ENCODE peak calls at places on chromosome 21, in eight cellular contexts. C is HepG2, I is K562, J is HCT116, S is Panc1, W is GM23338, M is A549, F is HL-60. N is an unnamed sample.

GRCh38 chr21:29208666-29209059 is 78.2 kb downstream of the MAP3K7CL start:
- DNase-seq in C (no peak), I (no peak), J (no peak), S (no peak), W (no peak), M (peak), F (no peak), N (no peak)

GRCh38 chr21:16124397-16125130 is 394.8 kb downstream of the USP25 start:
- DNase-seq in C (no peak), I (no peak), J (no peak), S (no peak), W (peak), M (peak), F (no peak), N (no peak)

GRCh38 chr21:29430030-29430429 is 131.3 kb downstream of the BACH1 start:
- DNase-seq in C (no peak), I (no peak), J (no peak), S (no peak), W (no peak), M (no peak), F (no peak), N (no peak)

GRCh38 chr21:17612023-17612564 is 607 bp downstream of the BTG3 start:
- DNase-seq in C (no peak), I (no peak), J (no peak), S (no peak), W (peak), M (peak), F (no peak), N (peak)

GRCh38 chr21:43266534-43266933 is 97.7 kb downstream of the CRYAA start:
- DNase-seq in C (no peak), I (no peak), J (no peak), S (no peak), W (no peak), M (no peak), F (no peak), N (no peak)

GRCh38 chr21:39527664-39528381 is 76.1 kb downstream of the SH3BGR start:
- DNase-seq in C (peak), I (no peak), J (no peak), S (no peak), W (no peak), M (no peak), F (no peak), N (no peak)

GRCh38 chr21:38039841-38040240 is 123.6 kb upstream of the KCNJ6 start:
- DNase-seq in C (no peak), I (no peak), J (no peak), S (no peak), W (no peak), M (peak), F (no peak), N (no peak)

GRCh38 chr21:37712204-37712934 is 203.9 kb downstream of the KCNJ6 start:
- DNase-seq in C (peak), I (peak), J (peak), S (peak), W (peak), M (peak), F (peak), N (peak)

GRCh38 chr21:14687277-14687642 is 141.1 kb upstream of the SAMSN1 start:
- DNase-seq in C (no peak), I (no peak), J (no peak), S (no peak), W (no peak), M (no peak), F (peak), N (no peak)

GRCh38 chr21:38712076-38712475 is 93.7 kb upstream of the ETS2 start:
- DNase-seq in C (peak), I (peak), J (peak), S (peak), W (peak), M (peak), F (peak), N (peak)

GRCh38 chr21:28767523-28767922 is 225.2 kb downstream of the LTN1 start:
- DNase-seq in C (no peak), I (no peak), J (no peak), S (no peak), W (no peak), M (no peak), F (no peak), N (no peak)

GRCh38 chr21:41210405-41211040 is 42.6 kb downstream of the BACE2 start:
- DNase-seq in C (no peak), I (no peak), J (no peak), S (no peak), W (peak), M (no peak), F (no peak), N (no peak)

GRCh38 chr21:28336299-28336698 is 656.4 kb downstream of the LTN1 start:
- DNase-seq in C (peak), I (no peak), J (no peak), S (no peak), W (peak), M (peak), F (no peak), N (peak)

GRCh38 chr21:41147096-41147978 is 20.6 kb upstream of the BACE2 start:
- DNase-seq in C (no peak), I (no peak), J (no peak), S (no peak), W (no peak), M (no peak), F (no peak), N (no peak)

GRCh38 chr21:36145259-36145658 is 10.4 kb downstream of the CBR3 start:
- DNase-seq in C (no peak), I (no peak), J (no peak), S (no peak), W (no peak), M (no peak), F (no peak), N (no peak)

GRCh38 chr21:36148886-36149285 is 7.7 kb upstream of the DOP1B start:
- DNase-seq in C (no peak), I (no peak), J (no peak), S (no peak), W (no peak), M (no peak), F (no peak), N (no peak)

GRCh38 chr21:36147891-36148290 is 8.7 kb upstream of the DOP1B start:
- DNase-seq in C (no peak), I (no peak), J (no peak), S (no peak), W (no peak), M (no peak), F (no peak), N (no peak)

GRCh38 chr21:36149788-36150187 is 6.8 kb upstream of the DOP1B start:
- DNase-seq in C (no peak), I (no peak), J (no peak), S (no peak), W (no peak), M (no peak), F (no peak), N (no peak)

GRCh38 chr21:36150192-36150711 is 6.4 kb upstream of the DOP1B start:
- DNase-seq in C (no peak), I (peak), J (no peak), S (no peak), W (no peak), M (no peak), F (peak), N (no peak)
- TF ChIP-seq REST in C (no peak), I (no peak), J (no peak), S (no peak), W (no peak), M (no peak), F (peak), N (no peak)

GRCh38 chr21:32717851-32718316 is 9.9 kb downstream of the SYNJ1 start:
- DNase-seq in C (no peak), I (no peak), J (no peak), S (no peak), W (no peak), M (no peak), F (peak), N (no peak)
- TF ChIP-seq REST in C (no peak), I (no peak), J (no peak), S (no peak), W (no peak), M (no peak), F (no peak), N (no peak)

GRCh38 chr21:45831991-45832740 is 149.4 kb upstream of the COL6A1 start:
- DNase-seq in C (no peak), I (no peak), J (no peak), S (no peak), W (no peak), M (no peak), F (no peak), N (no peak)
- TF ChIP-seq REST in C (no peak), I (no peak), J (no peak), S (no peak), W (no peak), M (no peak), F (no peak), N (no peak)

DNA sequence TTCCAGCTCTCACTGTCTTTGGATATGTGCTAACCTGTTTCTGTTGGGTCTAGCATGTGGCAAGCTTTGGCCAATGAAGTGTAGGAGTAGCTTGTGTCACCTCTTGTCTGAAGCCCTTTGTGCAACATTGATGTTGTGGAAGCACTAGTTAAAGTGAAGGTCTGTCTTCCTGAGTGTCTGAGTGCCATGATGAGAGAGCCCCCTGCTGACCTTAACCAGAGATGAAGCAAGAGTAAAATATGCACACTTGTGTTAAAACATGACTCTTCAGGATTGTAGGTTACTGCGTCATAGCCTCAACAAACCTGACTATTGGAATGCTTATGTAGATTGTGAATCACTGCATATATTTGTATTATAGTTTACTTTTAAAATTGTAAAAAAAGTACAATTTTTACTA is 103.7 kb downstream of the NCAM2 start:
- DNase-seq in C (peak), I (peak), J (no peak), S (no peak), W (peak), M (no peak), F (peak), N (peak)
- TF ChIP-seq REST in C (no peak), I (no peak), J (no peak), S (no peak), W (no peak), M (no peak), F (no peak), N (no peak)

DNA sequence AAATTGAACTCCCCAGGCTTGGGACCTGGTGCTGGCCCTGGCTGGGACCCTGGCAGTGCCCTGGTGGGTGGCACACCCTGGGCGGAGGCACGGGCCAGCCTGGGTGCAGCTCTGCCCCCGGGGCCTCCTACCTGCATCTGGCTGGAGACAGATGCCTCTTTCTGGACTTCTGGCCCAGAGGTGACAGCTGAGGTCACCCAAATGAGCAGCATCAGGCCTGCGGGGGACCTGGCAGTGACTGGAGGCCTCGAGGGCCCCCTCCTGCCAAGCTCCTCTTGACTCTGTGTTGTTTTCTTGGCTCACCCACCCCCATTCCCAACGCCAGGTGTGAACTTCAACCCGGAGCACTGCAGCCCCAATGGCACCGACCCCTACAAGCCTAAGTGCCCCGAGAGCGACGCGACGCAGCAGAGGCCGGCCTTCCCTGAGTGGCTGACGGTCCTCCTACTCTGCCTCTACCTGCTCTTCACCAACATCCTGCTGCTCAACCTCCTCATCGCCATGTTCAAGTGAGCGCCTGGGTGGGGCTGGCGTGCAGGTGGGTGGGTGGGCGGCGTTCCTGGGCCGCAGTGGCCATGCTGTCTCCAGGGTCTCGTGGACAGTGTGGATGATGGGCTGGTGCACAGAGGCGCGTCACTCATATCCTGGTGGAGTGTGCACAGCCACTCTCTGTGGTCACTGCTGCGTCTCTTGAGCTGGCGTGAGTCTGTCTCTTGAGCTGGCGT is 41.6 kb upstream of the LRRC3 start:
- DNase-seq in C (no peak), I (no peak), J (no peak), S (no peak), W (no peak), M (no peak), F (no peak), N (no peak)
- TF ChIP-seq REST in C (no peak), I (no peak), J (no peak), S (no peak), W (no peak), M (no peak), F (no peak), N (no peak)

GRCh38 chr21:46618738-46619369 is 14.0 kb upstream of the S100B start:
- DNase-seq in C (no peak), I (no peak), J (no peak), S (no peak), W (no peak), M (no peak), F (peak), N (no peak)
- TF ChIP-seq REST in C (no peak), I (no peak), J (no peak), S (no peak), W (no peak), M (no peak), F (no peak), N (no peak)

DNA sequence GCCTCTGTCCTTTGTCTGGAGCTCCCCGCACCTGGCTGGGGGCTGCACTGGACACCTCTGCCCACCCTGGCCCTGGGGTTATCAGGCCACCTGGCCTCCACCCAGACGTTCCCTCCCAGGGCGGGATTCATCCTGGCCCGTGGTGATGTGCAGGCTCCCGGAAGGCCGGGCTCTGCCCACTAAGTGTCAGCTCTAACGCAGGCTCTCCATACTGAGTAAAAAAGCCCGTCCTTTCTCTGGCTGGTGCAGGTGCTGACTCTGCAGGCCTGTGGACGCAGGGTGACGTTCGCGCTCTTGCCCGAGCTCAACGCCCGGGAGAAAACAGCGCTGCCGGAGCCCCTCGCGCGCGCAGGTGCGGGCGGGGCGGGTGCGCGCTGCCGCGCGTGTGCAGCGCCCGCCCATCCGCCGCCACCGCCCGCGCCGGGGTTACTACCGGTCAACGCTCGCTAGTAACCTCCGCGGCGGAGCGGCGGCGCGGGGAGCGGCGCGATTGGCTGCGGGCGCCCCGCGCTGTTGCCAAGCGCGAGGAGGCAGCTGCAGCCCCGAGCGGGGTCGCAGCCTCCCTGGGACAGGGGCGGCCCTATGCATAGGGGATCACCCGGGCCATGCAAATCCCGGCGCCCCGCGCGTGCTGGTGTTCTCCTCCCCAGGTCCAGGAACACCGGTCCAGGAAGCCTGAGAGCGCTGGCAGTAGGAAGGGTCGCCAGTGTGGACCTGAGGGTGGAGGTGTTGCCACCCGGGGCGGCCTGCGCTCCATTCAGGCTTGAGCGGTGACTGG is 15.7 kb downstream of the ABCG1 start:
- DNase-seq in C (peak), I (peak), J (no peak), S (no peak), W (peak), M (peak), F (peak), N (peak)
- TF ChIP-seq REST in C (no peak), I (no peak), J (no peak), S (no peak), W (no peak), M (no peak), F (no peak), N (no peak)

GRCh38 chr21:44521301-44521927 is 18.6 kb downstream of the KRTAP10-1 start:
- DNase-seq in C (no peak), I (no peak), J (no peak), S (no peak), W (no peak), M (no peak), F (no peak), N (peak)
- TF ChIP-seq REST in C (no peak), I (no peak), J (no peak), S (no peak), W (no peak), M (no peak), F (no peak), N (no peak)

DNA sequence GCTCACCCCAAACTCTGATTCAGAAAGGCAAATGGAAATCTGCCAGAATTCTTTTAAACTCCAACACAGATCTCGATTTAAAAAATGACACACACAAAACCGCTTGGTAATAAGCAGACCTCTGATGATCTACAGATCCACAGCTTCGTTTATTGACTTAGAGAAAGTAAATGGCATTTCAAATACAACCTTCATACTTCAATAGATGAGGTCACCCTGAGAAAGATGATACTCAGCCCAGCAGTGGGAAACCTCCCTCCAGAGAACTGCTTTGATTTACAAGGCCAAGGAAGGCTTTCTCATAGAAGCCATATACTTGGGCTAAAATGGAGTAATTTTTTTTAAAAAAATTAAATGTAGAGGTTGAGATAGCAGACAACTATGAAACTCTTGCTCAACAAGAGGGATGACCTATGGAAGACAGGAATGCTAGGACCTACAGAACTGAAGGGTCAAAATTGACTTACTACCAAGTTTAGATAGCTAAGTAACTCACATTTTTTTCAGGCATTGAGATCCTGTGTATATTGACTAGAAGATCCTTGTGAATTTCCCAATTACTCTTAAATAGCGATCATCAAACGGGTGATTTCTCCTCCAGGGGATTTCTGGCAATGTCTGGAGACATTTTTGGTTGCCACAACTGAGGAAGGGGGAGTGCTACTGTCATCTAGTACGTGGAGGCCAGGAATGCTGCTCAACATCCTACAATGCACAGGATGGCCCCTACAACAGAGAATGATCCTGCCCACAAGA is 143.9 kb downstream of the CLIC6 start:
- DNase-seq in C (peak), I (no peak), J (no peak), S (peak), W (no peak), M (peak), F (no peak), N (no peak)
- TF ChIP-seq REST in C (no peak), I (no peak), J (no peak), S (no peak), W (no peak), M (no peak), F (no peak), N (no peak)

N was measured in SK-N-SH.